ENCODE peak calls at places on chromosomes 12 and 14, in five cellular contexts. D is kidney tubule cell, E is HS-5, Y is heart left ventricle, R is AG04450. K is an unnamed sample.

GRCh38 chr12:31210104-31210503 is 115.8 kb downstream of the SINHCAF start:
- DNase-seq in D (no peak), E (no peak), Y (no peak), R (no peak), K (no peak)

GRCh38 chr14:58663494-58664111 is 25.8 kb downstream of the DACT1 start:
- DNase-seq in D (peak), E (peak), Y (no peak), R (peak), K (no peak)

GRCh38 chr12:29223431-29223830 is 74.4 kb downstream of the FAR2 start:
- DNase-seq in D (no peak), E (no peak), Y (no peak), R (no peak), K (no peak)

GRCh38 chr12:14394317-14395058 is 29.0 kb downstream of the ATF7IP start:
- DNase-seq in D (peak), E (no peak), Y (no peak), R (peak), K (no peak)

GRCh38 chr12:66964629-66965028 is 285.8 kb upstream of the GRIP1 start:
- DNase-seq in D (peak), E (no peak), Y (no peak), R (no peak), K (no peak)

GRCh38 chr14:93207468-93208308 is 632 bp downstream of the UBR7 start:
- DNase-seq in D (peak), E (no peak), Y (peak), R (no peak), K (peak)

GRCh38 chr14:91888641-91889476 is 21.5 kb upstream of the TC2N start:
- DNase-seq in D (peak), E (no peak), Y (no peak), R (no peak), K (no peak)

GRCh38 chr12:115155665-115156645 is 472.0 kb upstream of the TBX3 start:
- DNase-seq in D (peak), E (peak), Y (no peak), R (peak), K (no peak)

GRCh38 chr12:50127546-50127945 is 15.5 kb downstream of the COX14 start:
- DNase-seq in D (no peak), E (no peak), Y (no peak), R (no peak), K (no peak)

GRCh38 chr12:40055227-40055579 is 50.7 kb downstream of the SLC2A13 start:
- DNase-seq in D (no peak), E (no peak), Y (no peak), R (no peak), K (no peak)